ENCODE peak calls at places on chromosomes 5 and 9, in four cellular contexts. G is K562, V is GM12878, Y is HepG2. P is an unnamed sample.
A peak's percentile ranks its signal among the peaks of the same experiment; 100 is the strongest.

GRCh38 chr5:137792291-137792690 is 38.1 kb upstream of the HNRNPA0 start:
- DNase-seq in G (no peak), Y (no peak), V (no peak), P (no peak)

GRCh38 chr5:176597417-176598389 is 12.3 kb downstream of the GPRIN1 start:
- DNase-seq in G (no peak), Y (no peak), V (no peak), P (no peak)

GRCh38 chr9:106878081-106878837 is 15.3 kb downstream of the ZNF462 start:
- DNase-seq in V (no peak), G (no peak), Y (no peak), P (no peak)

GRCh38 chr9:127977877-127978647 is 2.7 kb downstream of the EEIG1 start:
- DNase-seq in G (peak; percentile 81), Y (no peak), V (no peak), P (no peak)

GRCh38 chr5:147037517-147038205 is 159.1 kb upstream of the PPP2R2B start:
- DNase-seq in V (no peak), Y (no peak), G (no peak), P (no peak)

GRCh38 chr5:80736730-80737129 is 81.9 kb upstream of the DHFR start:
- DNase-seq in G (no peak), V (no peak), Y (no peak), P (no peak)

GRCh38 chr9:127452481-127453092 is 1.3 kb downstream of the LRSAM1 start:
- DNase-seq in G (no peak), Y (peak; percentile 49), V (no peak), P (no peak)

GRCh38 chr9:134593286-134593685 is 48.3 kb upstream of the COL5A1 start:
- DNase-seq in V (no peak), G (no peak), Y (no peak), P (no peak)

GRCh38 chr5:39256472-39256871 is 37.1 kb upstream of the FYB1 start:
- DNase-seq in Y (no peak), G (no peak), V (peak; percentile 56), P (no peak)

GRCh38 chr5:5891350-5891749 is 468.9 kb downstream of the ICE1 start:
- DNase-seq in V (no peak), Y (no peak), G (peak; percentile 10), P (no peak)

GRCh38 chr9:114141553-114142548 is 13.5 kb upstream of the COL27A1 start:
- DNase-seq in V (no peak), G (no peak), Y (peak; percentile 82), P (no peak)

GRCh38 chr9:99607852-99608448 is 213.7 kb upstream of the NR4A3 start:
- DNase-seq in G (no peak), Y (no peak), V (no peak), P (peak; percentile 13)

GRCh38 chr9:130535818-130536521 is 43.4 kb upstream of the FUBP3 start:
- DNase-seq in Y (peak; percentile 25), G (peak; percentile 90), V (no peak), P (no peak)

GRCh38 chr9:27548055-27548741 is 18.6 kb upstream of the MOB3B start:
- DNase-seq in G (peak; percentile 9), Y (no peak), V (no peak), P (peak; percentile 23)

GRCh38 chr5:88736494-88736893 is 146.5 kb downstream of the MEF2C start:
- DNase-seq in V (peak; percentile 71), Y (no peak), G (no peak), P (no peak)

GRCh38 chr9:219670-220365 is 5.2 kb downstream of the DOCK8 start:
- DNase-seq in G (no peak), Y (no peak), V (no peak), P (no peak)
- TF ChIP-seq FOXK2 in G (no peak), Y (no peak), V (no peak), P (no peak)

DNA sequence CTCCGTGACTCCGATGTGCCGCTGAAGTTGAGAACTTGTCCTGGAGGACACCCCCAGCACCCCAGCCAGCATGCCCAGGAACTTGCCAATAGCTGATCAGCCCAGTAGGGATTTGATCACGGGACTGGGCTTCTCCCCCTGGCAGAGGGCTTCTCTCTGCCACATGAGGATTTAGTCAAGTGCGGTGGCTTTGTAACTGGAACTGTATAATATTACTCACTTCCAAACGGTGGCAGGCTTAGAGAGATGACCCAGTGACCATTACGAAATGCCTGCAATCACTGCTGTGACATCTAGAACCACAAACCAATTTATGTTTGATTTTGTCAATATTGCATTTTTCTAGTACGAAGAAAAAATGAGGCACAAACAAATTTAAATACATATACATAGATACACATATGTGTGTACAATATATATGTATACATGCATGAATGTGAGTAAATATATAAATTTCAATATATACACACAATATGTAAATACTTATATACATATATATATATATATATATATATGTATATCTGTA is 192.1 kb downstream of the ERCC6L2 start:
- DNase-seq in V (no peak), G (no peak), Y (no peak), P (no peak)
- TF ChIP-seq FOXK2 in V (no peak), G (no peak), Y (no peak), P (no peak)

DNA sequence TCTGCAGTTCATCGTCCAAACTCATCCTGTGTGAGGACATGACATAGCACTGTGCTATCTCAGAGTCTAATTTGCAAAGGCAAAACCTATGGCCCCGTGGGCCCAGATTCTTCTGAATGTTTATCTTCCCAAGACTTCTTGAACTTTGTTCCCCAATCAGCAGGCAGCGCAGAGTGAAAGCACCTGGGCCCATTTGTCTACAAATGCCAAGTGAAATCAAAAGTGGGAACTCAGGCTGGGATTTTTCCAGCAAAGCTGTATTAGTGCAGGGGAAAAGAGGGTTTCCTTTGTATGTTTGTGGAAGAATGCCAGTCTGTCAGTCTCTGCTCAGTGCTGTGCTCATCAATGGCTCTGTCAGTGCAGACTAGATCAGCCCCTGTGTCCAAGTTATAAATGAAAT is 55.8 kb downstream of the FOXD1 start:
- DNase-seq in Y (peak; percentile 42), G (no peak), V (no peak), P (no peak)
- TF ChIP-seq FOXK2 in Y (no peak), G (no peak), V (no peak), P (no peak)

GRCh38 chr5:141760193-141760592 is 78.2 kb upstream of the ARAP3 start:
- DNase-seq in Y (no peak), V (no peak), G (no peak), P (no peak)
- TF ChIP-seq FOXK2 in Y (no peak), V (no peak), G (no peak), P (no peak)

GRCh38 chr5:43149231-43149630 is 28.5 kb downstream of the ZNF131 start:
- DNase-seq in Y (no peak), V (no peak), G (no peak), P (no peak)

GRCh38 chr5:43145071-43145470 is 24.4 kb downstream of the ZNF131 start:
- DNase-seq in V (no peak), Y (no peak), G (no peak), P (no peak)

GRCh38 chr5:43150748-43151147 is 30.0 kb downstream of the ZNF131 start:
- DNase-seq in V (no peak), Y (peak; percentile 4), G (no peak), P (no peak)

GRCh38 chr5:43150075-43150474 is 29.4 kb downstream of the ZNF131 start:
- DNase-seq in V (no peak), Y (no peak), G (no peak), P (no peak)

DNA sequence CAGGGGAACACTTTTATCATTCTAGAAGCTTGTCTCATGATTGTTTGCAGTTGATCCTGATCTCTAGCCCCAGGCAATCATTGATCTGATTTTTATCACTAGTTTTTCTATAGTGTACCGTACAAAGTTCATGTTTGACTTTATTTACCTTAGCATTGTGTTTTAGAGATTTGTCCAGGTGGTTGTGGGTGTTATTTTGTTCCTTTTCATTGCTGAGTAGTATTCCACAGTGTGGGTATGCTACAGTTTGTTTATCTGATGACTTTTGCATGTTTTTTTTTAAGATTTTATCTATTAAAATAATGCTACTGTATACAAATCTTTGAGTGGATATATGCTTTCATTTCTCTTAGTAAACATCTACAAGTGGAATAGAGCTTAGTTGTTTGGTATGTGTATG is 26.2 kb downstream of the ZNF131 start:
- DNase-seq in V (no peak), Y (no peak), G (no peak), P (no peak)
- TF ChIP-seq FOXK2 in V (no peak), Y (no peak), G (no peak), P (no peak)

DNA sequence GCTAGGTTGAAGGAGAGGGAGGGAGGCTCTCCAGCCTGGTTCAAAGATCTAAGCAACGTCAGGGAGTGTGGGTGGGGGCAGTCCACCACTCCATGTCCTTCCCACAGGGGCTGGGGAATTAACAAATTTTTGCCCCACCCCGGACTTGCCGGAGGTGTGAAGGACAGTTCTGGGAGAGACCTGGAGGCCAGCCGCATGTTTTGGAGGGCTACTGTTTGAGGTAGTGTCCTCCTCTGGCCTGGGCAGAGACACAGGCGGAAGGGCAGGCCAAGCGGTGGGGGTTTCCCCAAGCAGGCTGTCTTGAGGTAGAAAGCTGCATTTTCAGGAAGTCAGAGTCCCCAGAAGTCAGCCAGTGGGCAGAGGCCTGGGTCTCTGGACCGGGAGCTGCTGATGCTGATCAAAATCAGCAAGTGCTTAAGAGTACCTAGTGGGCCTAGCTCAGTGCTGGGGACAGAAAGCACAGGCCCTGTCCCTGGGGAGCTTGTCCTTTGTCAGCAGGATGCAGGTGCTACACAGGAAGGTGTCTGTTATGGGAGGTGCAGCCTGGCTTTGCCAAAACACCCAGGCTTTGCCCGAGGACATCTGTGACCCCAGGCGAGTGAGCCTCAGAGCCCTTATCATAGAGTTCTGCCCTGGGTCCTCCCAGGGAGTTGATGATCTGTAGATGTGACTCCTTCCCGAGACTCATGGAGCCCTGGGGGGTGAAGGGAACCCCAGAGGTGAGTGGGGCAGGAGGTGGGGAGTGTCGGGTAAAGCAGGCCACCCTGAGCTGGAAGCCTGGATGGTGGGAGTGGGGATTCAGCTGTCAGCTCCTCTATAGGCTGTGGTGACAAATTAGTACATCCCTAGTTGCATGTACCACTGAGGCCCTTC is 18.6 kb downstream of the JADE2 start:
- DNase-seq in V (no peak), Y (no peak), G (no peak), P (no peak)
- TF ChIP-seq FOXK2 in V (no peak), Y (no peak), G (no peak), P (no peak)

DNA sequence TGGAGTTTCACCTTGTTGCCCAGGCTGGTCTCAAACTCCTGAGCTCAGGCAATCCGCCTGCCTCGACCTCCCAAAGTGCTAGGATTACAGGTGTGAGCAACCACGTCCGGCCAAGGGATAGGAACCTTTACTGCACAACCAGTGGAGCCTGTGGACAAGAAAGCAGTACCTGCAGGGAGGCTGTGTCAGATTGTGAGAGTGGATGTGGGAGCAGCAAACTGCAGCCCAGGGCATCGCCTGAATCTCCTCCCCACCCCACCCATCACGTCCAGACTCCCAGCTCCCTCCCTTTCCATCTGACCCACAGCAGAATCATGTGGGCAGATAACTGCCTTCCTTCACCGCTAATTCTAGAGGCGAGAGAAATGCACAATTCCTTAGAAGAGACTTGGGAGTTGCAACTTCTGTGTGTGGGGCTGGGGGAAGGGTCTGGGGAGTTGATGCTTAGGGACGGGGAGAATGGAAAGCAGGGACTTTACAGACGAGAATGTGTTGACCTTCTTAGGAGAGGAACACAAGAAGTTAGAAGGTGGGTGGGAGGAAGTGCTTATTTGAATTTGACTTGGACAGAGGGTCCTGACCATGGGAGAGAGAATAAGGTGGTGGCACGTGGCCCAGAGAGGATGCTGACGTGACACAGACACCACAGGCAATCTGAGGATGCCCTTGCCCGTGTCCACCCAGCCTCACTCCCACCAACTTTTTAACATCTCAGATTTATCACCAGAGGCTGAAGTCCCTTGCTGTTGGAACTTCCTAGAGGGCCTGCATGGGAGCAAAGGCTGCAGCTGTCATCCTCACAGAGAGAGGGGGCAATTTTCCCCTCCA is 4.5 kb upstream of the LCP2 start:
- DNase-seq in V (no peak), Y (no peak), G (peak; percentile 40), P (no peak)
- TF ChIP-seq FOXK2 in V (no peak), Y (no peak), G (no peak), P (no peak)

GRCh38 chr9:76662476-76663281 is 101.6 kb upstream of the PCA3 start:
- DNase-seq in Y (no peak), G (no peak), V (no peak), P (no peak)
- TF ChIP-seq FOXK2 in Y (no peak), G (no peak), V (no peak), P (no peak)

P was measured in HEK293T.